ENCODE peak calls at places on chromosomes 5 and 9, in nine cellular contexts. One of them, this sample, is unnamed.

GRCh38 chr9:68597362-68597997 is 56.8 kb upstream of the TMEM252 start:
- DNase-seq in head of caudate nucleus: no peak
- DNase-seq in activated CD4-positive, alpha-beta T cell treated with anti-CD3 and anti-CD28 coated beads, Interleukin-2, amount 50 U/mL, for 48 hours: no peak
- DNase-seq in skeletal muscle cell: no peak
- DNase-seq in retina: no peak
- DNase-seq in GM12865: no peak
- DNase-seq in left colon: no peak
- DNase-seq in neural crest cell: no peak
- DNase-seq in effector memory CD8-positive, alpha-beta T cell: no peak
- DNase-seq in this sample: no peak

GRCh38 chr9:36976371-36977030 is 57.6 kb downstream of the PAX5 start:
- DNase-seq in retina: no peak
- DNase-seq in neural crest cell: no peak
- DNase-seq in head of caudate nucleus: no peak
- DNase-seq in GM12865: no peak
- DNase-seq in skeletal muscle cell: no peak
- DNase-seq in activated CD4-positive, alpha-beta T cell treated with anti-CD3 and anti-CD28 coated beads, Interleukin-2, amount 50 U/mL, for 48 hours: no peak
- DNase-seq in left colon: no peak
- DNase-seq in effector memory CD8-positive, alpha-beta T cell: no peak
- DNase-seq in this sample: no peak

GRCh38 chr5:73369283-73369682 is 79.3 kb downstream of the FOXD1 start:
- DNase-seq in neural crest cell: no peak
- DNase-seq in skeletal muscle cell: no peak
- DNase-seq in head of caudate nucleus: no peak
- DNase-seq in GM12865: no peak
- DNase-seq in effector memory CD8-positive, alpha-beta T cell: no peak
- DNase-seq in retina: no peak
- DNase-seq in activated CD4-positive, alpha-beta T cell treated with anti-CD3 and anti-CD28 coated beads, Interleukin-2, amount 50 U/mL, for 48 hours: no peak
- DNase-seq in left colon: no peak
- DNase-seq in this sample: no peak

GRCh38 chr9:137305788-137306545 is 3.9 kb upstream of the NRARP start:
- DNase-seq in activated CD4-positive, alpha-beta T cell treated with anti-CD3 and anti-CD28 coated beads, Interleukin-2, amount 50 U/mL, for 48 hours: no peak
- DNase-seq in neural crest cell: no peak
- DNase-seq in head of caudate nucleus: no peak
- DNase-seq in GM12865: no peak
- DNase-seq in skeletal muscle cell: no peak
- DNase-seq in left colon: peak; percentile 87
- DNase-seq in retina: no peak
- DNase-seq in effector memory CD8-positive, alpha-beta T cell: no peak
- DNase-seq in this sample: no peak

GRCh38 chr9:69971643-69972449 is 71.8 kb upstream of the MAMDC2 start:
- DNase-seq in skeletal muscle cell: no peak
- DNase-seq in neural crest cell: peak; percentile 59
- DNase-seq in GM12865: peak; percentile 58
- DNase-seq in effector memory CD8-positive, alpha-beta T cell: peak; percentile 13
- DNase-seq in head of caudate nucleus: peak; percentile 48
- DNase-seq in left colon: peak; percentile 46
- DNase-seq in activated CD4-positive, alpha-beta T cell treated with anti-CD3 and anti-CD28 coated beads, Interleukin-2, amount 50 U/mL, for 48 hours: peak; percentile 66
- DNase-seq in retina: peak; percentile 77
- DNase-seq in this sample: peak; percentile 0

GRCh38 chr9:87333802-87334201 is 163.9 kb upstream of the DAPK1 start:
- DNase-seq in head of caudate nucleus: no peak
- DNase-seq in neural crest cell: no peak
- DNase-seq in GM12865: no peak
- DNase-seq in left colon: no peak
- DNase-seq in skeletal muscle cell: no peak
- DNase-seq in effector memory CD8-positive, alpha-beta T cell: no peak
- DNase-seq in retina: no peak
- DNase-seq in activated CD4-positive, alpha-beta T cell treated with anti-CD3 and anti-CD28 coated beads, Interleukin-2, amount 50 U/mL, for 48 hours: no peak
- DNase-seq in this sample: no peak

GRCh38 chr9:36748322-36748899 is 175.7 kb downstream of the MELK start:
- DNase-seq in skeletal muscle cell: no peak
- DNase-seq in effector memory CD8-positive, alpha-beta T cell: peak; percentile 12
- DNase-seq in neural crest cell: peak; percentile 70
- DNase-seq in head of caudate nucleus: no peak
- DNase-seq in retina: peak; percentile 62
- DNase-seq in left colon: no peak
- DNase-seq in activated CD4-positive, alpha-beta T cell treated with anti-CD3 and anti-CD28 coated beads, Interleukin-2, amount 50 U/mL, for 48 hours: peak; percentile 36
- DNase-seq in GM12865: peak; percentile 38
- DNase-seq in this sample: no peak

GRCh38 chr5:65213921-65214525 is 267.7 kb downstream of the ADAMTS6 start:
- DNase-seq in head of caudate nucleus: no peak
- DNase-seq in retina: peak; percentile 3
- DNase-seq in skeletal muscle cell: no peak
- DNase-seq in effector memory CD8-positive, alpha-beta T cell: no peak
- DNase-seq in activated CD4-positive, alpha-beta T cell treated with anti-CD3 and anti-CD28 coated beads, Interleukin-2, amount 50 U/mL, for 48 hours: no peak
- DNase-seq in GM12865: peak; percentile 17
- DNase-seq in left colon: no peak
- DNase-seq in neural crest cell: peak; percentile 2
- DNase-seq in this sample: no peak

GRCh38 chr5:36724429-36725332 is 118.3 kb downstream of the SLC1A3 start:
- DNase-seq in head of caudate nucleus: peak; percentile 23
- DNase-seq in skeletal muscle cell: no peak
- DNase-seq in left colon: peak; percentile 56
- DNase-seq in activated CD4-positive, alpha-beta T cell treated with anti-CD3 and anti-CD28 coated beads, Interleukin-2, amount 50 U/mL, for 48 hours: peak; percentile 37
- DNase-seq in retina: no peak
- DNase-seq in effector memory CD8-positive, alpha-beta T cell: peak; percentile 18
- DNase-seq in GM12865: peak; percentile 95
- DNase-seq in neural crest cell: no peak
- DNase-seq in this sample: no peak

GRCh38 chr9:73153793-73154227 is 2.1 kb downstream of the ANXA1 start:
- DNase-seq in head of caudate nucleus: no peak
- DNase-seq in left colon: no peak
- DNase-seq in neural crest cell: no peak
- DNase-seq in retina: no peak
- DNase-seq in GM12865: no peak
- DNase-seq in skeletal muscle cell: no peak
- DNase-seq in effector memory CD8-positive, alpha-beta T cell: no peak
- DNase-seq in activated CD4-positive, alpha-beta T cell treated with anti-CD3 and anti-CD28 coated beads, Interleukin-2, amount 50 U/mL, for 48 hours: no peak
- DNase-seq in this sample: no peak

GRCh38 chr5:141608557-141608956 is 10.2 kb downstream of the DIAPH1 start:
- DNase-seq in neural crest cell: no peak
- DNase-seq in activated CD4-positive, alpha-beta T cell treated with anti-CD3 and anti-CD28 coated beads, Interleukin-2, amount 50 U/mL, for 48 hours: no peak
- DNase-seq in skeletal muscle cell: no peak
- DNase-seq in GM12865: no peak
- DNase-seq in head of caudate nucleus: no peak
- DNase-seq in retina: no peak
- DNase-seq in effector memory CD8-positive, alpha-beta T cell: no peak
- DNase-seq in left colon: no peak
- DNase-seq in this sample: no peak

GRCh38 chr9:87442451-87442850 is 55.2 kb upstream of the DAPK1 start:
- DNase-seq in left colon: no peak
- DNase-seq in neural crest cell: no peak
- DNase-seq in GM12865: no peak
- DNase-seq in activated CD4-positive, alpha-beta T cell treated with anti-CD3 and anti-CD28 coated beads, Interleukin-2, amount 50 U/mL, for 48 hours: no peak
- DNase-seq in head of caudate nucleus: no peak
- DNase-seq in retina: no peak
- DNase-seq in effector memory CD8-positive, alpha-beta T cell: no peak
- DNase-seq in skeletal muscle cell: no peak
- DNase-seq in this sample: no peak

This sample was measured in NK-92 treated with Interleukin-12 subunit alpha and Interleukin-12 subunit beta, amount 100 ng/mL, for 24 hours.